ENCODE peak calls at places on chromosomes 5 and 9, in nine cellular contexts. N, G, K, W, H, Z, B, R and J are unnamed samples.

GRCh38 chr9:130936285-130937117 is 2.5 kb downstream of the FIBCD1 start:
- DNase-seq in N (peak), G (peak), K (no peak), W (peak), H (no peak), Z (peak), B (peak), R (no peak), J (no peak)

GRCh38 chr5:41414598-41414997 is 95.8 kb downstream of the PLCXD3 start:
- DNase-seq in N (peak), G (peak), K (peak), W (no peak), H (no peak), Z (peak), B (no peak), R (no peak), J (peak)

GRCh38 chr9:9783211-9783610 is 829.6 kb downstream of the PTPRD start:
- DNase-seq in N (no peak), G (no peak), K (no peak), W (no peak), H (no peak), Z (no peak), B (no peak), R (no peak), J (no peak)

GRCh38 chr5:110063640-110064592 is 374.2 kb downstream of the MAN2A1 start:
- DNase-seq in N (no peak), G (no peak), K (no peak), W (no peak), H (no peak), Z (no peak), B (no peak), R (no peak), J (no peak)

GRCh38 chr5:106019271-106019670 is 1651.5 kb downstream of the EFNA5 start:
- DNase-seq in N (no peak), G (no peak), K (no peak), W (no peak), H (no peak), Z (no peak), B (peak), R (no peak), J (no peak)

GRCh38 chr5:111511174-111512025 is 935 bp downstream of the STARD4 start:
- DNase-seq in N (no peak), G (no peak), K (no peak), W (peak), H (peak), Z (peak), B (no peak), R (no peak), J (no peak)

GRCh38 chr5:56440871-56441740 is 208.0 kb upstream of the ANKRD55 start:
- DNase-seq in N (no peak), G (no peak), K (no peak), W (no peak), H (no peak), Z (peak), B (peak), R (no peak), J (no peak)

GRCh38 chr5:117588611-117589010 is 1014.0 kb upstream of the SEMA6A start:
- DNase-seq in N (no peak), G (no peak), K (no peak), W (no peak), H (no peak), Z (no peak), B (no peak), R (no peak), J (no peak)

GRCh38 chr5:149406203-149406978 is 27.3 kb upstream of the IL17B start:
- DNase-seq in N (no peak), G (no peak), K (peak), W (no peak), H (no peak), Z (no peak), B (peak), R (no peak), J (no peak)

GRCh38 chr9:69307446-69308216 is 17.4 kb upstream of the ENTREP1 start:
- DNase-seq in N (no peak), G (no peak), K (no peak), W (no peak), H (no peak), Z (no peak), B (peak), R (no peak), J (no peak)

GRCh38 chr9:81431662-81432061 is 257.7 kb downstream of the TLE1 start:
- DNase-seq in N (peak), G (peak), K (no peak), W (no peak), H (no peak), Z (no peak), B (peak), R (no peak), J (no peak)

GRCh38 chr5:180591249-180591887 is at the start of gene SCGB3A1:
- DNase-seq in N (no peak), G (no peak), K (no peak), W (peak), H (no peak), Z (no peak), B (no peak), R (no peak), J (no peak)

GRCh38 chr9:35423499-35423898 is 66.4 kb upstream of the RUSC2 start:
- DNase-seq in N (no peak), G (no peak), K (no peak), W (no peak), H (no peak), Z (no peak), B (no peak), R (no peak), J (no peak)

GRCh38 chr5:119752921-119753886 is 123.8 kb downstream of the FAM170A start:
- DNase-seq in N (no peak), G (no peak), K (no peak), W (no peak), H (no peak), Z (peak), B (no peak), R (no peak), J (no peak)

GRCh38 chr9:91164724-91165520 is 196.8 kb downstream of the AUH start:
- DNase-seq in N (peak), G (peak), K (peak), W (no peak), H (peak), Z (peak), B (peak), R (no peak), J (peak)

GRCh38 chr5:147639303-147639702 is 129.4 kb upstream of the DPYSL3 start:
- DNase-seq in N (no peak), G (no peak), K (no peak), W (no peak), H (no peak), Z (no peak), B (no peak), R (no peak), J (no peak)

GRCh38 chr9:112059980-112060348 is 115.1 kb downstream of the SUSD1 start:
- DNase-seq in N (no peak), G (no peak), K (no peak), W (no peak), H (no peak), Z (no peak), B (no peak), R (no peak), J (no peak)

GRCh38 chr9:123324767-123325183 is 31.2 kb upstream of the CRB2 start:
- DNase-seq in N (no peak), G (no peak), K (no peak), W (no peak), H (no peak), Z (no peak), B (no peak), R (no peak), J (no peak)

GRCh38 chr5:88551724-88552345 is 283.2 kb upstream of the TMEM161B start:
- DNase-seq in N (no peak), G (no peak), K (no peak), W (no peak), H (no peak), Z (no peak), B (no peak), R (no peak), J (no peak)

GRCh38 chr5:53191766-53192165 is 82.2 kb upstream of the MOCS2 start:
- DNase-seq in N (no peak), G (no peak), K (no peak), W (peak), H (no peak), Z (no peak), B (no peak), R (no peak), J (no peak)

GRCh38 chr5:170216262-170216864 is 16.4 kb upstream of the C5orf58 start:
- DNase-seq in N (peak), G (peak), K (no peak), W (peak), H (no peak), Z (peak), B (no peak), R (no peak), J (peak)

GRCh38 chr9:33476503-33476902 is 2.8 kb upstream of the NOL6 start:
- DNase-seq in N (no peak), G (no peak), K (peak), W (no peak), H (no peak), Z (no peak), B (no peak), R (no peak), J (no peak)

GRCh38 chr9:123349691-123350480 is 6.1 kb upstream of the CRB2 start:
- DNase-seq in N (peak), G (peak), K (no peak), W (peak), H (peak), Z (peak), B (no peak), R (no peak), J (peak)

GRCh38 chr5:32419791-32420190 is 24.7 kb downstream of the ZFR start:
- DNase-seq in N (no peak), G (no peak), K (peak), W (no peak), H (no peak), Z (no peak), B (no peak), R (no peak), J (no peak)

GRCh38 chr5:4647056-4647455 is 493.1 kb upstream of the ADAMTS16 start:
- DNase-seq in N (no peak), G (no peak), K (no peak), W (peak), H (no peak), Z (no peak), B (no peak), R (no peak), J (no peak)

GRCh38 chr5:38039826-38040225 is 200.0 kb upstream of the GDNF start:
- DNase-seq in N (no peak), G (no peak), K (no peak), W (no peak), H (no peak), Z (no peak), B (no peak), R (no peak), J (no peak)

GRCh38 chr5:38948501-38948900 is 102.7 kb downstream of the OSMR start:
- DNase-seq in N (no peak), G (no peak), K (no peak), W (no peak), H (no peak), Z (no peak), B (no peak), R (no peak), J (no peak)

GRCh38 chr5:43620944-43621505 is 18.0 kb downstream of the NNT start:
- DNase-seq in N (no peak), G (no peak), K (no peak), W (no peak), H (no peak), Z (no peak), B (no peak), R (no peak), J (no peak)

GRCh38 chr5:38323645-38324295 is 65.4 kb downstream of the EGFLAM start:
- DNase-seq in N (peak), G (peak), K (no peak), W (no peak), H (no peak), Z (peak), B (no peak), R (no peak), J (no peak)

GRCh38 chr9:72903103-72903502 is 49.8 kb downstream of the ALDH1A1 start:
- DNase-seq in N (no peak), G (no peak), K (no peak), W (no peak), H (no peak), Z (no peak), B (no peak), R (no peak), J (no peak)

GRCh38 chr5:10892135-10892910 is 131.3 kb upstream of the DAP start:
- DNase-seq in N (no peak), G (no peak), K (no peak), W (no peak), H (no peak), Z (no peak), B (no peak), R (no peak), J (no peak)

GRCh38 chr5:121783700-121784099 is 68.0 kb upstream of the FTMT start:
- DNase-seq in N (no peak), G (no peak), K (no peak), W (no peak), H (no peak), Z (no peak), B (no peak), R (no peak), J (no peak)

GRCh38 chr9:17481565-17481964 is 97.3 kb upstream of the SH3GL2 start:
- DNase-seq in N (no peak), G (no peak), K (peak), W (no peak), H (no peak), Z (no peak), B (no peak), R (no peak), J (no peak)